ENCODE peak calls at places on chromosomes 1 and 21, in six cellular contexts. I is K562, Z is right lobe of liver, X is H9, A is transverse colon, K is A549. C is an unnamed sample.

GRCh38 chr1:119143716-119144115 is 3.3 kb upstream of the WARS2 start:
- DNase-seq in I (no peak), Z (no peak), X (no peak), A (no peak), K (no peak), C (no peak)

GRCh38 chr1:3653286-3653618 is 936 bp downstream of the TP73 start:
- DNase-seq in I (peak; percentile 57), Z (no peak), X (no peak), A (no peak), K (no peak), C (no peak)

GRCh38 chr1:157969693-157970485 is 23.6 kb upstream of the KIRREL1 start:
- DNase-seq in I (peak; percentile 35), Z (no peak), X (peak; percentile 62), A (peak; percentile 53), K (peak; percentile 72), C (no peak)

GRCh38 chr1:167634435-167634834 is 4.4 kb downstream of the RCSD1 start:
- DNase-seq in I (no peak), Z (no peak), X (no peak), A (no peak), K (no peak), C (no peak)

GRCh38 chr1:117176579-117176978 is 34.1 kb downstream of the VTCN1 start:
- DNase-seq in I (no peak), Z (no peak), X (no peak), A (no peak), K (no peak), C (no peak)

GRCh38 chr1:223551610-223552009 is 113.9 kb downstream of the CAPN8 start:
- DNase-seq in I (no peak), Z (no peak), X (no peak), A (no peak), K (no peak), C (no peak)

GRCh38 chr1:24169286-24169685 is 17.8 kb downstream of the IFNLR1 start:
- DNase-seq in I (no peak), Z (no peak), X (no peak), A (no peak), K (no peak), C (no peak)

GRCh38 chr1:215526147-215526845 is 40.8 kb upstream of the KCTD3 start:
- DNase-seq in I (peak; percentile 28), Z (no peak), X (no peak), A (no peak), K (peak; percentile 52), C (no peak)

GRCh38 chr21:34545079-34545884 is 33.3 kb upstream of the KCNE1 start:
- DNase-seq in I (no peak), Z (peak; percentile 65), X (no peak), A (peak; percentile 47), K (peak; percentile 31), C (no peak)

GRCh38 chr1:21764615-21765423 is 18.1 kb downstream of the USP48 start:
- DNase-seq in I (peak; percentile 47), Z (peak; percentile 59), X (no peak), A (no peak), K (peak; percentile 77), C (no peak)

GRCh38 chr1:157770442-157771043 is 6.4 kb downstream of the FCRL2 start:
- DNase-seq in I (no peak), Z (no peak), X (peak; percentile 50), A (no peak), K (peak; percentile 10), C (no peak)

GRCh38 chr1:40477680-40478057 is 579 bp downstream of the ZFP69 start:
- DNase-seq in I (peak; percentile 47), Z (no peak), X (no peak), A (peak; percentile 11), K (no peak), C (peak; percentile 1)

GRCh38 chr1:96309783-96310182 is 411.8 kb upstream of the PTBP2 start:
- DNase-seq in I (no peak), Z (peak; percentile 16), X (no peak), A (no peak), K (peak; percentile 11), C (peak; percentile 84)

GRCh38 chr1:72006092-72006491 is 276.2 kb downstream of the NEGR1 start:
- DNase-seq in I (no peak), Z (no peak), X (no peak), A (no peak), K (no peak), C (no peak)

GRCh38 chr1:39061951-39062350 is 35.8 kb downstream of the NDUFS5 start:
- DNase-seq in I (no peak), Z (no peak), X (no peak), A (no peak), K (peak; percentile 38), C (no peak)

GRCh38 chr1:167630568-167631385 is 745 bp downstream of the RCSD1 start:
- DNase-seq in I (no peak), Z (no peak), X (no peak), A (peak; percentile 46), K (no peak), C (no peak)

GRCh38 chr21:28758042-28758882 is 234.4 kb downstream of the LTN1 start:
- DNase-seq in I (no peak), Z (no peak), X (no peak), A (no peak), K (no peak), C (no peak)

GRCh38 chr1:202860744-202861419 is 28.1 kb downstream of the RABIF start:
- DNase-seq in I (peak; percentile 57), Z (peak; percentile 81), X (peak; percentile 93), A (peak; percentile 88), K (peak; percentile 57), C (no peak)

GRCh38 chr21:37622755-37623543 is 256.4 kb downstream of the DYRK1A start:
- DNase-seq in I (no peak), Z (no peak), X (no peak), A (no peak), K (no peak), C (no peak)

GRCh38 chr1:229140018-229140417 is 130.9 kb upstream of the RAB4A start:
- DNase-seq in I (no peak), Z (no peak), X (no peak), A (no peak), K (no peak), C (no peak)

GRCh38 chr1:112251766-112252506 is 144.1 kb upstream of the CTTNBP2NL start:
- DNase-seq in I (no peak), Z (no peak), X (no peak), A (no peak), K (peak; percentile 72), C (no peak)

GRCh38 chr21:26041441-26042180 is 129.0 kb downstream of the APP start:
- DNase-seq in I (no peak), Z (no peak), X (no peak), A (no peak), K (no peak), C (no peak)

GRCh38 chr1:225228871-225229303 is 199.0 kb downstream of the LBR start:
- DNase-seq in I (no peak), Z (no peak), X (no peak), A (no peak), K (peak; percentile 16), C (no peak)

GRCh38 chr1:109140384-109140783 is 26.5 kb downstream of the ELAPOR1 start:
- DNase-seq in I (peak; percentile 73), Z (no peak), X (no peak), A (no peak), K (no peak), C (no peak)

GRCh38 chr1:192477630-192478029 is 97.9 kb upstream of the RGS1 start:
- DNase-seq in I (no peak), Z (no peak), X (no peak), A (no peak), K (peak; percentile 33), C (no peak)

GRCh38 chr1:23403735-23404486 is 20.6 kb downstream of the TCEA3 start:
- DNase-seq in I (peak; percentile 88), Z (peak; percentile 88), X (peak; percentile 91), A (peak; percentile 93), K (peak; percentile 94), C (peak; percentile 89)

GRCh38 chr21:37074195-37074510 is 1.1 kb downstream of the TTC3 start:
- DNase-seq in I (peak; percentile 36), Z (peak; percentile 39), X (no peak), A (no peak), K (peak; percentile 4), C (peak; percentile 12)

GRCh38 chr1:234684854-234685253 is 74.9 kb upstream of the IRF2BP2 start:
- DNase-seq in I (no peak), Z (no peak), X (no peak), A (no peak), K (no peak), C (peak; percentile 33)
- H3K27ac ChIP-seq in I (no peak overlapping the region), Z (peak overlapping the region; percentile 68), X (no peak overlapping the region), A (no peak overlapping the region), K (no peak overlapping the region), C (peak overlapping the region; percentile 65)

DNA sequence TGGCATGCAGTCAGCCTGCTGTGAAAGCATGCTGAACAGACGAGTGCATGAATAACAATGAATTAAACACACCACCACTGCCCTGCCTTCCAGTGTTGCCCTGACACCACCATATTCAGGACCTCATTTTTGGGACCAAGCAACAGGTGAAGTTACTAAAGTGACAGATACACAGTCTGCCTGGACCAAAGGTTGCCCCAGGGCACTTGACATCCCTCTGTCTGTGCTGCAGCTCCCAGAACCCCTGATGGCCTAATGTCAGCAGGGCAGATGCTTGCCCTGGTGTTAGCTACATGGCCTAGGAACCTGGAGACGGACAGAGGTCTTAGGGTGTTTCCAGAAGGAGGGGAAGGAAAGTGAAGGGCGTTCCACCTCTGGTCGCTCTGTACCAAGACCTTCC is 158.9 kb upstream of the EDN2 start:
- DNase-seq in I (no peak), Z (no peak), X (no peak), A (peak; percentile 2), K (no peak), C (no peak)
- H3K27ac ChIP-seq in I (no peak overlapping the region), Z (no peak overlapping the region), X (no peak overlapping the region), A (no peak overlapping the region), K (no peak overlapping the region), C (no peak overlapping the region)

GRCh38 chr1:155202731-155203515 is 4.8 kb downstream of the THBS3 start:
- DNase-seq in I (no peak), Z (no peak), X (no peak), A (no peak), K (no peak), C (no peak)
- H3K27ac ChIP-seq in I (no peak overlapping the region), Z (no peak overlapping the region), X (no peak overlapping the region), A (no peak overlapping the region), K (no peak overlapping the region), C (no peak overlapping the region)

GRCh38 chr1:61054636-61055035 is 27.7 kb upstream of the NFIA start:
- DNase-seq in I (no peak), Z (no peak), X (no peak), A (peak; percentile 72), K (no peak), C (no peak)
- H3K27ac ChIP-seq in I (no peak overlapping the region), Z (peak overlapping the region; percentile 41), X (no peak overlapping the region), A (peak overlapping the region; percentile 79), K (peak overlapping the region; percentile 75), C (no peak overlapping the region)

DNA sequence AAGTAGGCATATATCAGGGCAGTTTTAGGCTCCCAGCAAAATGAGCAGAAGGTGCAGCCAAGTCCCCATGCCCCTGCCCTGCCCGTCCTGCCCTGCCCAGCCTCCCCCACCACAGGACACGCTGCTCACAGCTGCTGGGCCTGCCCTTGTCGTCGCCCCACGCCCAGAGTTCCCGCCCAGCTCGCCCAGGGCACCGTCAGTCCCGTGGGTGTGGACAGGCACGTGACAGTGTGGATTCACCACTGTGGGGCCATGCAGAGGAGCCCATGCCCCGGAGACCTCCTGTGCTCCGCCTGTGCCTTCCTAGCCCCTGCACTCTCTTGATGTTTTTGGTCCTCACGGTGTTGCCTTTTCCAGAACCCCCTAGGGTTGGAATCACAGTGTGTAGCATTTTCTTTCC is 7.0 kb downstream of the FAAP20 start:
- DNase-seq in I (no peak), Z (no peak), X (no peak), A (peak; percentile 49), K (no peak), C (no peak)
- H3K27ac ChIP-seq in I (no peak overlapping the region), Z (no peak overlapping the region), X (no peak overlapping the region), A (no peak overlapping the region), K (no peak overlapping the region), C (no peak overlapping the region)

GRCh38 chr1:85554630-85555327 is 25.8 kb upstream of the CCN1 start:
- DNase-seq in I (no peak), Z (no peak), X (no peak), A (no peak), K (no peak), C (no peak)
- H3K27ac ChIP-seq in I (no peak overlapping the region), Z (no peak overlapping the region), X (no peak overlapping the region), A (peak overlapping the region; percentile 39), K (peak overlapping the region; percentile 44), C (no peak overlapping the region)